ENCODE peak calls at places on chromosomes 3 and 15, in ten cellular contexts. T is pancreas; Q is small intestine; O is trophoblast cell; C is SJSA1; K is Panc1; Z is naive thymus-derived CD4-positive, alpha-beta T cell; A is OCI-LY7; M is right atrium auricular region; S is uterus. X is an unnamed sample.

GRCh38 chr15:25245801-25246622 is 192.8 kb downstream of the UBE3A start:
- DNase-seq in T (peak; percentile 4), Q (no peak), O (no peak), C (peak; percentile 30), K (no peak), Z (no peak), A (no peak), M (peak; percentile 43), S (peak; percentile 4), X (no peak)

GRCh38 chr3:67509471-67510075 is 144.8 kb downstream of the SUCLG2 start:
- DNase-seq in T (no peak), Q (no peak), O (no peak), C (no peak), K (no peak), Z (no peak), A (no peak), M (no peak), S (no peak), X (peak; percentile 5)

GRCh38 chr3:187748050-187748481 is 2.8 kb upstream of the BCL6 start:
- DNase-seq in T (peak; percentile 90), Q (peak; percentile 91), O (peak; percentile 91), C (peak; percentile 85), K (peak; percentile 77), Z (peak; percentile 86), A (peak; percentile 96), M (peak; percentile 96), S (peak; percentile 91), X (peak; percentile 90)

GRCh38 chr3:62134061-62134496 is 239.3 kb downstream of the FEZF2 start:
- DNase-seq in T (no peak), Q (peak; percentile 53), O (no peak), C (no peak), K (no peak), Z (no peak), A (no peak), M (peak; percentile 64), S (no peak), X (peak; percentile 79)

GRCh38 chr3:126569390-126569975 is 10.8 kb upstream of the C3orf22 start:
- DNase-seq in T (no peak), Q (no peak), O (no peak), C (no peak), K (no peak), Z (no peak), A (no peak), M (no peak), S (no peak), X (no peak)

GRCh38 chr3:43906847-43907507 is 216.2 kb downstream of the ABHD5 start:
- DNase-seq in T (no peak), Q (no peak), O (no peak), C (no peak), K (no peak), Z (no peak), A (no peak), M (no peak), S (no peak), X (no peak)

GRCh38 chr15:92452143-92452542 is 58.5 kb downstream of the ST8SIA2 start:
- DNase-seq in T (no peak), Q (no peak), O (no peak), C (no peak), K (no peak), Z (no peak), A (no peak), M (no peak), S (no peak), X (no peak)

GRCh38 chr15:89358435-89358754 is 23.8 kb upstream of the POLG start:
- DNase-seq in T (no peak), Q (no peak), O (no peak), C (no peak), K (no peak), Z (no peak), A (no peak), M (no peak), S (no peak), X (no peak)

GRCh38 chr3:167102071-167102470 is 278.0 kb downstream of the ZBBX start:
- DNase-seq in T (no peak), Q (no peak), O (no peak), C (no peak), K (no peak), Z (no peak), A (peak; percentile 6), M (no peak), S (no peak), X (no peak)

GRCh38 chr3:49339593-49339946 is 283 bp downstream of the USP4 start:
- DNase-seq in T (no peak), Q (peak; percentile 12), O (peak; percentile 48), C (no peak), K (no peak), Z (no peak), A (no peak), M (no peak), S (peak; percentile 34), X (peak; percentile 15)

GRCh38 chr15:88131937-88132336 is 124.6 kb downstream of the NTRK3 start:
- DNase-seq in T (no peak), Q (no peak), O (peak; percentile 53), C (no peak), K (no peak), Z (no peak), A (no peak), M (no peak), S (no peak), X (no peak)

GRCh38 chr3:134630506-134630905 is 20.3 kb downstream of the KY start:
- DNase-seq in T (no peak), Q (peak; percentile 14), O (peak; percentile 21), C (no peak), K (no peak), Z (no peak), A (no peak), M (no peak), S (no peak), X (no peak)

GRCh38 chr3:129278970-129279906 is 568 bp downstream of the HMCES start:
- DNase-seq in T (no peak), Q (peak; percentile 39), O (peak; percentile 22), C (peak; percentile 59), K (no peak), Z (peak; percentile 63), A (peak; percentile 77), M (peak; percentile 67), S (peak; percentile 35), X (peak; percentile 20)

GRCh38 chr15:79406191-79406590 is 25.9 kb upstream of the MINAR1 start:
- DNase-seq in T (no peak), Q (no peak), O (no peak), C (no peak), K (no peak), Z (no peak), A (no peak), M (no peak), S (no peak), X (no peak)

GRCh38 chr3:64008952-64009351 is 14.3 kb downstream of the PSMD6 start:
- DNase-seq in T (no peak), Q (no peak), O (no peak), C (no peak), K (no peak), Z (no peak), A (no peak), M (no peak), S (no peak), X (no peak)

GRCh38 chr3:46906471-46907058 is 29.0 kb downstream of the PTH1R start:
- DNase-seq in T (no peak), Q (no peak), O (peak; percentile 29), C (no peak), K (no peak), Z (no peak), A (no peak), M (no peak), S (peak; percentile 13), X (no peak)

GRCh38 chr3:46908986-46909534 is 31.5 kb downstream of the PTH1R start:
- DNase-seq in T (no peak), Q (no peak), O (no peak), C (no peak), K (no peak), Z (peak; percentile 16), A (no peak), M (no peak), S (peak; percentile 23), X (no peak)

GRCh38 chr3:46907271-46907670 is 29.8 kb downstream of the PTH1R start:
- DNase-seq in T (no peak), Q (no peak), O (no peak), C (no peak), K (no peak), Z (no peak), A (no peak), M (no peak), S (no peak), X (no peak)

GRCh38 chr3:46908294-46908985 is 30.9 kb downstream of the PTH1R start:
- DNase-seq in T (no peak), Q (no peak), O (no peak), C (no peak), K (no peak), Z (no peak), A (no peak), M (no peak), S (peak; percentile 22), X (no peak)

GRCh38 chr3:46907960-46908293 is 30.4 kb downstream of the PTH1R start:
- DNase-seq in T (no peak), Q (no peak), O (no peak), C (no peak), K (no peak), Z (no peak), A (no peak), M (no peak), S (no peak), X (no peak)
- H3K27ac ChIP-seq in T (no peak overlapping the region), Q (no peak overlapping the region), O (no peak overlapping the region), C (no peak overlapping the region), K (no peak overlapping the region), Z (no peak overlapping the region), A (no peak overlapping the region), M (no peak overlapping the region), S (no peak overlapping the region), X (no peak overlapping the region)

DNA sequence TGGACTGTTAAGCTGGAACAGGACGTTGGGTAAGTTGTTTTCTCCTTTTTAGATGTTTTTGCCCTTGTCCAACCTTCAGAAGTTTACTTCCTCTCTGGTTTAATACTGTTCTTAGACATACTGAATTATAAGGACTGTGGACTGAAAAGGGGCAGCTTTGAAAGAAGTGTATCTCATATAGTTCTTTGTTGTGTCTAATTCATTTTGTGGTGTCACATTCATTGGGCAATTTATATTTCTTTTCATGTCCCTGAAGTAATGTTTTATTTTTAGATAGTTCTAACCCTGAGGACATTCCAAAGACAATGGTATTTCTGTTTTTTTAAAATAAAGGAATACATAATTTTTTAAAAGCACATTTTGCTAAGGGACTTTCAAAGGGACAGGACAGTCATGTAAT is 45.2 kb downstream of the TMEM108 start:
- DNase-seq in T (no peak), Q (no peak), O (no peak), C (no peak), K (no peak), Z (no peak), A (no peak), M (no peak), S (no peak), X (no peak)
- H3K9me3 ChIP-seq in T (no peaks in the 10 kb centered on the region), Q (no peaks in the 10 kb centered on the region), O (no peaks in the 10 kb centered on the region), C (no peaks in the 10 kb centered on the region), K (no peaks in the 10 kb centered on the region), Z (no peaks in the 10 kb centered on the region), A (no peaks in the 10 kb centered on the region), M (no peaks in the 10 kb centered on the region), S (no peaks in the 10 kb centered on the region), X (no peaks in the 10 kb centered on the region)

GRCh38 chr3:194397757-194398312 is 1.2 kb downstream of the GP5 start:
- DNase-seq in T (no peak), Q (no peak), O (no peak), C (no peak), K (no peak), Z (peak; percentile 32), A (no peak), M (no peak), S (no peak), X (no peak)
- H3K4me3 ChIP-seq in T (no peak overlapping the region), Q (no peak overlapping the region), O (no peak overlapping the region), C (no peak overlapping the region), K (no peak overlapping the region), Z (peak overlapping the region; percentile 73), A (no peak overlapping the region), M (peak overlapping the region; percentile 38), S (no peak overlapping the region), X (peak overlapping the region; percentile 37)

GRCh38 chr3:168579010-168579409 is 483.3 kb upstream of the GOLIM4 start:
- DNase-seq in T (no peak), Q (no peak), O (no peak), C (no peak), K (no peak), Z (no peak), A (no peak), M (no peak), S (no peak), X (no peak)
- H3K27ac ChIP-seq in T (no peak overlapping the region), Q (no peak overlapping the region), O (no peak overlapping the region), C (no peak overlapping the region), K (no peak overlapping the region), Z (no peak overlapping the region), A (no peak overlapping the region), M (no peak overlapping the region), S (no peak overlapping the region), X (no peak overlapping the region)

X was measured in heart right ventricle.